ENCODE peak calls at places on chromosomes 1 and 21, in four cellular contexts. M, S, L and U are unnamed samples.

GRCh38 chr1:172269644-172270043 is 150.8 kb upstream of the C1orf105 start:
- DNase-seq in M (peak), S (peak), L (no peak), U (no peak)

GRCh38 chr1:13913396-13913795 is 213.4 kb downstream of the PRDM2 start:
- DNase-seq in M (no peak), L (no peak), S (no peak), U (no peak)

GRCh38 chr1:177948336-177948972 is 21.4 kb downstream of the SEC16B start:
- DNase-seq in M (peak), S (peak), L (peak), U (peak)

GRCh38 chr1:226971765-226972164 is 31.7 kb downstream of the COQ8A start:
- DNase-seq in S (no peak), L (no peak), M (no peak), U (no peak)

GRCh38 chr1:61073871-61074270 is 8.5 kb upstream of the NFIA start:
- DNase-seq in L (no peak), M (no peak), S (no peak), U (no peak)

GRCh38 chr1:228837817-228838716 is 102.8 kb downstream of the RHOU start:
- DNase-seq in M (peak), L (peak), S (peak), U (peak)

GRCh38 chr1:230794871-230795645 is 47.9 kb downstream of the CAPN9 start:
- DNase-seq in S (no peak), L (no peak), M (no peak), U (no peak)

GRCh38 chr1:30955448-30956015 is 47.0 kb upstream of the SDC3 start:
- DNase-seq in M (peak), S (peak), L (no peak), U (no peak)

GRCh38 chr1:183942933-183943693 is 94.4 kb downstream of the COLGALT2 start:
- DNase-seq in L (no peak), S (peak), M (peak), U (peak)

GRCh38 chr1:184568148-184568547 is 181.3 kb downstream of the C1orf21 start:
- DNase-seq in S (no peak), M (no peak), L (no peak), U (no peak)

GRCh38 chr1:1421907-1422464 is 910 bp upstream of the ANKRD65 start:
- DNase-seq in M (no peak), L (no peak), S (no peak), U (no peak)

GRCh38 chr1:218304281-218305039 is 19.4 kb downstream of the RRP15 start:
- DNase-seq in S (peak), L (no peak), M (peak), U (no peak)

GRCh38 chr21:44568261-44568660 is 5.3 kb upstream of the KRTAP10-4 start:
- DNase-seq in L (peak), M (no peak), S (no peak), U (no peak)

GRCh38 chr1:164591858-164592257 is 32.9 kb downstream of the PBX1 start:
- DNase-seq in S (peak), L (no peak), M (peak), U (no peak)

GRCh38 chr1:33433509-33434362 is 2.8 kb upstream of the PHC2 start:
- DNase-seq in L (peak), S (peak), M (peak), U (peak)

GRCh38 chr1:203563291-203563690 is 63.3 kb upstream of the ATP2B4 start:
- DNase-seq in M (no peak), S (no peak), L (no peak), U (no peak)

GRCh38 chr1:30476476-30476875 is 246.9 kb downstream of the MATN1 start:
- DNase-seq in M (no peak), L (no peak), S (no peak), U (no peak)

GRCh38 chr1:59128784-59129227 is 168.1 kb upstream of the FGGY start:
- DNase-seq in L (no peak), S (peak), M (peak), U (peak)

GRCh38 chr1:161139765-161140164 is 7.3 kb upstream of the DEDD start:
- DNase-seq in M (peak), L (peak), S (no peak), U (no peak)

GRCh38 chr1:159030865-159031472 is 21.3 kb downstream of the IFI16 start:
- DNase-seq in S (no peak), M (no peak), L (no peak), U (no peak)

GRCh38 chr1:6646499-6647148 is 22.0 kb downstream of the THAP3 start:
- DNase-seq in S (peak), L (no peak), M (peak), U (no peak)

GRCh38 chr1:191993549-191993948 is 164.7 kb upstream of the RGS18 start:
- DNase-seq in L (no peak), S (no peak), M (peak), U (no peak)

GRCh38 chr1:155166373-155167165 is 6.5 kb downstream of the KRTCAP2 start:
- DNase-seq in M (no peak), L (peak), S (no peak), U (no peak)

GRCh38 chr1:153627797-153628626 is at the start of gene S100A1:
- DNase-seq in S (no peak), M (no peak), L (peak), U (no peak)

GRCh38 chr21:44438531-44439210 is 16.6 kb upstream of the LRRC3 start:
- DNase-seq in L (no peak), M (no peak), S (no peak), U (no peak)

GRCh38 chr1:36446261-36446660 is 4.0 kb downstream of the OSCP1 start:
- DNase-seq in S (no peak), M (no peak), L (no peak), U (no peak)

GRCh38 chr1:27117733-27118439 is 37.0 kb downstream of the SLC9A1 start:
- DNase-seq in S (peak), M (peak), L (no peak), U (no peak)

GRCh38 chr1:74286414-74286813 is 51.2 kb downstream of the TNNI3K start:
- DNase-seq in M (no peak), S (no peak), L (no peak), U (no peak)

GRCh38 chr1:174726167-174726879 is 273.4 kb upstream of the CACYBP start:
- DNase-seq in M (peak), S (peak), L (no peak), U (no peak)

GRCh38 chr1:47393141-47393540 is 22.9 kb upstream of the FOXE3 start:
- DNase-seq in M (no peak), S (peak), L (no peak), U (no peak)

GRCh38 chr1:63691672-63692425 is 82.0 kb upstream of the ROR1 start:
- DNase-seq in L (peak), M (peak), S (peak), U (peak)

GRCh38 chr1:14881775-14882672 is 271.5 kb upstream of the TMEM51 start:
- DNase-seq in S (peak), M (no peak), L (no peak), U (no peak)

GRCh38 chr21:45388011-45388521 is 16.9 kb upstream of the COL18A1 start:
- DNase-seq in M (no peak), L (no peak), S (no peak), U (no peak)

GRCh38 chr1:225940385-225941151 is 452 bp downstream of the LEFTY2 start:
- DNase-seq in L (no peak), M (no peak), S (no peak), U (no peak)

GRCh38 chr1:225942574-225942973 is 1.6 kb upstream of the LEFTY2 start:
- DNase-seq in L (peak), S (no peak), M (no peak), U (no peak)

GRCh38 chr1:225941949-225942222 is 866 bp upstream of the LEFTY2 start:
- DNase-seq in M (no peak), S (no peak), L (no peak), U (no peak)

GRCh38 chr1:225943582-225943981 is 2.6 kb upstream of the LEFTY2 start:
- DNase-seq in L (no peak), S (no peak), M (no peak), U (no peak)

DNA sequence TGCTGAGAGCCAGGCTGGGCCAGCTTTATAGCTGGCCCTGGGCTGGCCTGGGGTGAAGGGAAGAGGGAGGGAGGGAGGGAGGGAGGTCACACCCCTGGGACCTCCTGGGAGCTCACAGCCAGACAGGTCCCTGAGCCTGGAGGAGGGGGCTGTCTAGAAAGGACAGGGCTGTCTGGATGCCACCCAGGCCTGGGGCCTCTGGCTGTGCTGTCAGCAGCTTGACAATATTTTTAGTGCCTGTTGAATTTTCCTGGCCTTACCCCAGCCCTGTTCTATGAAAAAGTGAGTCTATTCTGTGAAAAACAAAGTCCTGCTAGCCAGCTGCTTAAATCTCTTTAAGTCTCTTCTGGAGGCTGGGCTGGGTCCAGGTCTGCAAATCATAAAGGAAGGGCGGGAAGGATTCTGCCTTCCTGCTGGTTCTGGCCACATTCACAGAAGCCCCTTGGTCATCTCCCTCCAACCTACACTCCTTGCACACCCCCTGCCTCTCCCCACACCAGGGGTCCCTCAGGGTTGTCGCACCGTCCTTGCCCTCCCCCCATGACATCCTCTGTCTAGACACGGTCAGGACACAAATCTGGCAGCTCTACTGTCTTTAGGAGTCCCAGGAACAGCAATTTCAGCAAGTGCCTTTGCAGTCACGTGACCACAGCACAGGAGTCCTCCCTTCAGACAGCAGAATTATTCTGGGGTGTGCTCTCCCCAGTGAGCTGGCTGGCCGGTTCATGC is at the start of gene LEFTY2:
- DNase-seq in L (no peak), M (no peak), S (no peak), U (no peak)
- H3K4me3 ChIP-seq in L (no peak), M (no peak), S (no peak), U (no peak)

GRCh38 chr1:181077576-181078242 is 10.8 kb upstream of the IER5 start:
- DNase-seq in S (peak), M (peak), L (no peak), U (no peak)
- TF ChIP-seq CTCF in S (no peak), M (no peak), L (no peak), U (no peak)

DNA sequence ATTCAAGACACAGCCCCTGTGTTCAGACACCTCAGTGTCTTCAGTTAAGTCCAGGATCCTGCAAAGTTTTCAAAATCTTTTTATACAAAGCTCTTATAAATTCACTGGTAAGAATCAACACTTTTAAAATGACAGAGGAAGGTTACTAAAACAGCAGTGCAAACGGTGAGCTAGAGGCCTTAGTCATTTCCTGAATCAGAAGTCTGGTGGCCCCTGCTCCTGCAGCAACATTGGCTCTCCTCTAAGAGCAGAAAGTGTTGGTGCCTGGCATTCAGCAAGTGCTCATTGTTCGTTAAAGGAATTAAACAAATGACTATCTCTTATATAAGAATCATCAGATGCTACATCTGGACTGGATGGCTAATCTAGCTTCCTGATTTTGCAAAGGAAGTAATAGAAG is 282.9 kb downstream of the PTGER3 start:
- DNase-seq in L (no peak), M (peak), S (peak), U (no peak)
- H3K4me3 ChIP-seq in L (no peak), M (no peak), S (no peak), U (no peak)

GRCh38 chr1:67299296-67299695 is 8.4 kb upstream of the IL12RB2 start:
- DNase-seq in S (no peak), M (no peak), L (no peak), U (no peak)

GRCh38 chr1:67304023-67304422 is 3.6 kb upstream of the IL12RB2 start:
- DNase-seq in L (no peak), S (no peak), M (no peak), U (no peak)

GRCh38 chr1:67300561-67300960 is 7.1 kb upstream of the IL12RB2 start:
- DNase-seq in M (peak), S (peak), L (no peak), U (no peak)

GRCh38 chr1:67294836-67295622 is 12.6 kb upstream of the IL12RB2 start:
- DNase-seq in L (no peak), M (no peak), S (no peak), U (no peak)

DNA sequence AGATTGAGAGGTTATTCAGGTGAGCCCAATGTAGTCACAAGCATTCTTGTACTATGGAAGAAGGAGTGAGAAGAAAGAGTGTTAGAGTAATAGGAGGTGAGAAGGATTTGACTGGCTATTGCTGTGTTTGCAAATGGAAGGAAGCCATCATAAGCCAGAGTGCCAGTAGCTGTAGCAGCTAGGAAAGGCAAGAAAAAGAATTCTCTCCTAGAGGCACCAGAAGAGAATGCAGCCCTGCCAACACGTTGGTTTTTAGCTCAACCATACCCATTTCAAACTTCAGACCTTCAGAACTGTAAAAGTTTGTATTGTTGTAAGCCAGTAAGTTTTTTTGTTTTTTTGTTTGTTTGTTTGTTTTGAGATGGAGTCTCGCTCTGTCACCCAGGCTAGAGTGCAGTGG is 8.9 kb upstream of the IL12RB2 start:
- DNase-seq in M (no peak), S (no peak), L (no peak), U (no peak)
- TF ChIP-seq CTCF in M (no peak), S (no peak), L (no peak), U (no peak)

GRCh38 chr1:68278221-68278620 is 45.9 kb upstream of the WLS start:
- DNase-seq in M (no peak), L (no peak), S (no peak), U (no peak)

GRCh38 chr1:68273530-68273929 is 41.2 kb upstream of the WLS start:
- DNase-seq in S (no peak), L (no peak), M (no peak), U (no peak)

GRCh38 chr1:68270993-68271392 is 38.7 kb upstream of the WLS start:
- DNase-seq in M (no peak), L (no peak), S (no peak), U (no peak)

GRCh38 chr1:68279846-68280245 is 47.5 kb upstream of the WLS start:
- DNase-seq in S (peak), L (no peak), M (no peak), U (no peak)

GRCh38 chr1:68276448-68276847 is 44.1 kb upstream of the WLS start:
- DNase-seq in L (no peak), S (no peak), M (no peak), U (no peak)
- H3K4me3 ChIP-seq in L (no peak), S (no peak), M (no peak), U (no peak)

GRCh38 chr1:81799939-81800740 is 594 bp upstream of the ADGRL2 start:
- DNase-seq in L (peak), M (peak), S (peak), U (no peak)
- TF ChIP-seq CTCF in L (no peak), M (no peak), S (no peak), U (no peak)

DNA sequence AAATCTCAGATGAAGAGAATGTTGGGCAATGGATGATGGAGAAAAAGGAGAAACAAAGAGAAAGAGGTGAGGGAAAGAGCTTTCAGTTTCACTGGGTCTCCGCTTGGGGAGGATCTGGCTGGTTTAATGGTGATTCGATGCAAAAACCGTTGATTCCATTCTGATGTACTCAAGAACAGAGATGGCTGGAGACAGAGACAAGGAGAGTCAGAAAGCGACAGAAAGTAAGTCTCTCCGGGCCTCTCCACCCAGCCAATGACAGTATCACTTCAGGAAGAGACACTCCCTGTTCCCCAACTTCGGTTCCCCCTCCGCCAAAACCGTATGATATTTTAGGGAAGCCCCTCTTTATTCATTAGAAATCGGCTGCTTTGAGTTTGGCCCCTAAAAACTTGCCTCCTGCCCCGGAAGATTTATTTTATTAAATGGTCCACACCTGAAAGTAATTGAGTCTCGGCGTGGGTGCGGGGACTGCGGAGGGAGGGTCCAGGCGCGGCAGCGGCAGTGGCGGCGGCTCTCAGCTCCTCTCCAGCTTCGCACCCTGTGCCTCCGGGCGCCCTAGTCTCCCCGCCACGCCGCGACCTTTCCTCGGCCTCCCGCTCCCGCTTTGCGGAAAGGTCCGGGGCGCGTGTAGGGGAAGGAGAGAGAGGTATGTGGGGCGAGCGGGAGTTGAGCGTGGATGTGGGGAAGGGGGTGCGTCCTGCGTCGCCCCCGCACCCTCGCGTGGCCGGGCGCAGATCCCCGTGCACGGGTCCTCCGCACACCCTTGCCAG is 13.2 kb upstream of the ALX3 start:
- DNase-seq in M (no peak), S (no peak), L (no peak), U (no peak)
- H3K4me3 ChIP-seq in M (no peak), S (peak), L (peak), U (peak)

DNA sequence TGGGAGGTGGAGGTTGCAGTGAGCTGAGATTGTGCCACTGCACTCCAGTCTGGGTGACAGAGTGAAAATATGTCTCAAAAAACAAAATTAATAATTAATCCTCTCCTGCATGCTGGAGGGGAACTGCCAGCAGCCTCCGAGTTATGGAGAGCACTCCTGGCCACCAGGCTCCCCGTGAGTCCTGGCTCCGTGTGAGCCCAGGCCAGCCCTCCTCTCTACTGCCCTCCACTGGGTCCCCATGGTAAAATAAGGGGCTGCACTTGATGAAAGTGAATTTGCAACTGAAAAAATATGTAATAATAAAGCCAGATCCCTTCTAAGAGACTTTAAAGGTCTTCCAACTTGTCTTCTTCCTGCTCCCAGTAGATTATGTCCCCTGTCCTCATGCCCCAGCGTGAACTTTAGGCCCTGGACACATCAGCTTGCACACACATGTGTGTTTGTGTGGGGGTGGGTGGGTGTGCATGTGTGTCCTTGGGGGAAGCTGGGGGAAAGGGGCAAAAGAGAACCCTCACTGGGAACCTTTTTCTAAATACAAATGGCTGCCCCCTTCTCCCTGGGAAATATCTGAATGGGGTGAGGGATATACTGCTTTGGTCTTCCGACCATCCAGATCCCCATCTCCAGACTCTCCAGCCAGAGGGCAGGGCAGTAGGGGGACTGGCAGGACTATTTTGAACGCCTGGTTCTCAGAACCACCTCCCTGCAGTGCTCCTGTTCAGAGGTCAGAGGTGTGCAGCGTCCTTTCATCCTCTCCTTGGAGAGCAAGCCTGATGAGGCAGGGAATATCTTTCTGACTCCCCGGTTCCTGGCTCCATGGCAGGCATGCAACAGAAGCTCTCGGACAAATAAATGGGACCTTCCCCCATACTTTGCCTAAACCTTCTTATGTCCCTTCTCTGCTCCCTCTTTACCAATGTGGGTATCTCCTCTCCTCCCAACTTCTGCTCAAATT is 26.2 kb downstream of the NEK2 start:
- DNase-seq in S (no peak), L (peak), M (no peak), U (no peak)
- TF ChIP-seq CTCF in S (no peak), L (no peak), M (no peak), U (peak)